ENCODE peak calls at places on chromosomes 2 and 18, in eight cellular contexts. One of them, this sample, is unnamed.
A peak's percentile ranks its signal among the peaks of the same experiment; 100 is the strongest.

GRCh38 chr2:36277876-36278523 is 77.6 kb upstream of the CRIM1 start:
- DNase-seq in mammary epithelial cell: peak; percentile 77
- DNase-seq in fibroblast of lung: peak; percentile 66
- DNase-seq in right lobe of liver: no peak
- DNase-seq in PC-9: no peak
- DNase-seq in A549: no peak
- DNase-seq in ascending aorta: no peak
- DNase-seq in body of pancreas: no peak
- DNase-seq in this sample: no peak

GRCh38 chr2:28373854-28374253 is 18.8 kb upstream of the FOSL2 start:
- DNase-seq in mammary epithelial cell: no peak
- DNase-seq in fibroblast of lung: no peak
- DNase-seq in right lobe of liver: no peak
- DNase-seq in PC-9: no peak
- DNase-seq in A549: no peak
- DNase-seq in ascending aorta: no peak
- DNase-seq in body of pancreas: no peak
- DNase-seq in this sample: no peak

GRCh38 chr18:555705-556402 is 24.3 kb upstream of the CETN1 start:
- DNase-seq in mammary epithelial cell: no peak
- DNase-seq in fibroblast of lung: no peak
- DNase-seq in right lobe of liver: no peak
- DNase-seq in PC-9: no peak
- DNase-seq in A549: no peak
- DNase-seq in ascending aorta: no peak
- DNase-seq in body of pancreas: no peak
- DNase-seq in this sample: no peak

GRCh38 chr18:61860302-61860701 is 32.5 kb downstream of the RNF152 start:
- DNase-seq in mammary epithelial cell: no peak
- DNase-seq in fibroblast of lung: no peak
- DNase-seq in right lobe of liver: no peak
- DNase-seq in PC-9: no peak
- DNase-seq in A549: no peak
- DNase-seq in ascending aorta: no peak
- DNase-seq in body of pancreas: no peak
- DNase-seq in this sample: no peak

GRCh38 chr2:230907361-230908093 is 17.5 kb downstream of the GPR55 start:
- DNase-seq in mammary epithelial cell: no peak
- DNase-seq in fibroblast of lung: no peak
- DNase-seq in right lobe of liver: no peak
- DNase-seq in PC-9: no peak
- DNase-seq in A549: no peak
- DNase-seq in ascending aorta: peak; percentile 37
- DNase-seq in body of pancreas: no peak
- DNase-seq in this sample: peak; percentile 41

GRCh38 chr18:36419913-36420531 is 122.5 kb downstream of the FHOD3 start:
- DNase-seq in mammary epithelial cell: peak; percentile 84
- DNase-seq in fibroblast of lung: peak; percentile 57
- DNase-seq in right lobe of liver: no peak
- DNase-seq in PC-9: peak; percentile 13
- DNase-seq in A549: peak; percentile 39
- DNase-seq in ascending aorta: no peak
- DNase-seq in body of pancreas: no peak
- DNase-seq in this sample: no peak

GRCh38 chr2:219626540-219626939 is 890 bp upstream of the SLC4A3 start:
- DNase-seq in mammary epithelial cell: no peak
- DNase-seq in fibroblast of lung: no peak
- DNase-seq in right lobe of liver: no peak
- DNase-seq in PC-9: no peak
- DNase-seq in A549: no peak
- DNase-seq in ascending aorta: no peak
- DNase-seq in body of pancreas: no peak
- DNase-seq in this sample: no peak

GRCh38 chr2:15788458-15789229 is 151.7 kb upstream of the MYCN start:
- DNase-seq in mammary epithelial cell: no peak
- DNase-seq in fibroblast of lung: no peak
- DNase-seq in right lobe of liver: no peak
- DNase-seq in PC-9: no peak
- DNase-seq in A549: no peak
- DNase-seq in ascending aorta: no peak
- DNase-seq in body of pancreas: no peak
- DNase-seq in this sample: no peak

GRCh38 chr2:47223980-47224379 is 68.9 kb upstream of the STPG4 start:
- DNase-seq in mammary epithelial cell: no peak
- DNase-seq in fibroblast of lung: peak; percentile 72
- DNase-seq in right lobe of liver: no peak
- DNase-seq in PC-9: no peak
- DNase-seq in A549: no peak
- DNase-seq in ascending aorta: no peak
- DNase-seq in body of pancreas: no peak
- DNase-seq in this sample: no peak

GRCh38 chr2:158464426-158465281 is 7.9 kb downstream of the PKP4 start:
- DNase-seq in mammary epithelial cell: no peak
- DNase-seq in fibroblast of lung: peak; percentile 26
- DNase-seq in right lobe of liver: no peak
- DNase-seq in PC-9: no peak
- DNase-seq in A549: peak; percentile 29
- DNase-seq in ascending aorta: no peak
- DNase-seq in body of pancreas: no peak
- DNase-seq in this sample: no peak

GRCh38 chr2:188176626-188177025 is 115.0 kb upstream of the GULP1 start:
- DNase-seq in mammary epithelial cell: no peak
- DNase-seq in fibroblast of lung: no peak
- DNase-seq in right lobe of liver: no peak
- DNase-seq in PC-9: no peak
- DNase-seq in A549: no peak
- DNase-seq in ascending aorta: no peak
- DNase-seq in body of pancreas: no peak
- DNase-seq in this sample: no peak

GRCh38 chr2:30706534-30707303 is 100.5 kb downstream of the CAPN13 start:
- DNase-seq in mammary epithelial cell: peak; percentile 37
- DNase-seq in fibroblast of lung: peak; percentile 43
- DNase-seq in right lobe of liver: peak; percentile 63
- DNase-seq in PC-9: peak; percentile 65
- DNase-seq in A549: peak; percentile 76
- DNase-seq in ascending aorta: peak; percentile 88
- DNase-seq in body of pancreas: peak; percentile 72
- DNase-seq in this sample: peak; percentile 79

GRCh38 chr18:35424356-35424755 is 47.2 kb upstream of the ZNF396 start:
- DNase-seq in mammary epithelial cell: no peak
- DNase-seq in fibroblast of lung: no peak
- DNase-seq in right lobe of liver: no peak
- DNase-seq in PC-9: no peak
- DNase-seq in A549: no peak
- DNase-seq in ascending aorta: no peak
- DNase-seq in body of pancreas: no peak
- DNase-seq in this sample: no peak

GRCh38 chr18:10926565-10927194 is 222.7 kb downstream of the PIEZO2 start:
- DNase-seq in mammary epithelial cell: no peak
- DNase-seq in fibroblast of lung: peak; percentile 78
- DNase-seq in right lobe of liver: peak; percentile 43
- DNase-seq in PC-9: no peak
- DNase-seq in A549: no peak
- DNase-seq in ascending aorta: no peak
- DNase-seq in body of pancreas: no peak
- DNase-seq in this sample: no peak

GRCh38 chr2:48504647-48505327 is 25.2 kb upstream of the STON1 start:
- DNase-seq in mammary epithelial cell: no peak
- DNase-seq in fibroblast of lung: peak; percentile 70
- DNase-seq in right lobe of liver: no peak
- DNase-seq in PC-9: no peak
- DNase-seq in A549: peak; percentile 21
- DNase-seq in ascending aorta: no peak
- DNase-seq in body of pancreas: no peak
- DNase-seq in this sample: no peak

GRCh38 chr18:9806905-9807304 is 78.9 kb upstream of the TXNDC2 start:
- DNase-seq in mammary epithelial cell: no peak
- DNase-seq in fibroblast of lung: no peak
- DNase-seq in right lobe of liver: no peak
- DNase-seq in PC-9: no peak
- DNase-seq in A549: no peak
- DNase-seq in ascending aorta: no peak
- DNase-seq in body of pancreas: no peak
- DNase-seq in this sample: no peak
- H3K27ac ChIP-seq in mammary epithelial cell: no peak overlapping the region
- H3K27ac ChIP-seq in fibroblast of lung: no peak overlapping the region
- H3K27ac ChIP-seq in right lobe of liver: no peak overlapping the region
- H3K27ac ChIP-seq in PC-9: no peak overlapping the region
- H3K27ac ChIP-seq in A549: no peak overlapping the region
- H3K27ac ChIP-seq in ascending aorta: peak overlapping the region; percentile 75
- H3K27ac ChIP-seq in body of pancreas: no peak overlapping the region
- H3K27ac ChIP-seq in this sample: no peak overlapping the region

GRCh38 chr2:241671457-241672240 is 15.0 kb downstream of the DTYMK start:
- DNase-seq in mammary epithelial cell: no peak
- DNase-seq in fibroblast of lung: no peak
- DNase-seq in right lobe of liver: no peak
- DNase-seq in PC-9: no peak
- DNase-seq in A549: no peak
- DNase-seq in ascending aorta: no peak
- DNase-seq in body of pancreas: no peak
- DNase-seq in this sample: no peak

GRCh38 chr2:241668354-241668753 is 18.3 kb downstream of the DTYMK start:
- DNase-seq in mammary epithelial cell: no peak
- DNase-seq in fibroblast of lung: no peak
- DNase-seq in right lobe of liver: no peak
- DNase-seq in PC-9: no peak
- DNase-seq in A549: no peak
- DNase-seq in ascending aorta: no peak
- DNase-seq in body of pancreas: no peak
- DNase-seq in this sample: no peak

GRCh38 chr2:241668839-241669238 is 17.8 kb downstream of the DTYMK start:
- DNase-seq in mammary epithelial cell: no peak
- DNase-seq in fibroblast of lung: no peak
- DNase-seq in right lobe of liver: no peak
- DNase-seq in PC-9: no peak
- DNase-seq in A549: no peak
- DNase-seq in ascending aorta: no peak
- DNase-seq in body of pancreas: no peak
- DNase-seq in this sample: no peak

GRCh38 chr2:241672243-241673188 is 14.1 kb downstream of the DTYMK start:
- DNase-seq in mammary epithelial cell: peak; percentile 56
- DNase-seq in fibroblast of lung: no peak
- DNase-seq in right lobe of liver: no peak
- DNase-seq in PC-9: no peak
- DNase-seq in A549: no peak
- DNase-seq in ascending aorta: no peak
- DNase-seq in body of pancreas: no peak
- DNase-seq in this sample: no peak

DNA sequence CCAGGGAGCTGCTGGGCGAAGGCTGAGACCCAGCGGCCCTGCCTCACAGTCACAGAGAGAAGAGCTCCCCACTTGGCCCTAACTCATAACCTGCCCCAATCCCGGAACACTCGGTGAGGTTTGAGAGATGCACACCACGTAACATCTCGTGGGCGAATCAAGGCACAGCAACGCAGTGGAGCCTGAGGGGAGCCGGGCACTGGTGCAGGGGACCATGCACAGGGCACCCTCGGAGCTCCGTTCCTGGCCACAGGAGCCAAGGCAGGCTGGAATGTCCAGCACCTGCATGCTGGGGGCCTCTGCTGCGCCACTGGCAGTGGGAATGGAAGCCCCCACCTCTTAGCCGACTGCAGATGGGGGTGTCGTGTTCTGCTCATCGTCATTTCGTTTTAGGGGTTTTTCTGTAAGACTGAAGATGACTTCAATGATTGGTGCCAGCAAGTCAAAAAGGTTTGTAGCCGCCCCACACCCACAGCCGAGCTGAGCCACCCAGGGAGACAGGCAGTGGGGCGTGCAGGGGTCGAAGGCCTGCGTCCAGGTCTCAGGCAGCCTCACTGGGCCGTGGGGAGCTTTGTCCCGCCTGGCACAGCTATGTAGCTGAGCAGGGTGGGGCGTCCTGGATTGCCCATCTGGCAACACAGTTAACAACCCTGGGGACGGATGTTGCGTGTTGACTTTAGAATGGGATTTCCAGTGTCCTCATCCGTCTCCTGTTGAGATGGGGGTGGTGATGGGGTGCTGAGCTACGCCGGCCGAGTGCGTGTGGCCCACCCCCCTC is 16.1 kb downstream of the DTYMK start:
- DNase-seq in mammary epithelial cell: no peak
- DNase-seq in fibroblast of lung: no peak
- DNase-seq in right lobe of liver: no peak
- DNase-seq in PC-9: no peak
- DNase-seq in A549: no peak
- DNase-seq in ascending aorta: no peak
- DNase-seq in body of pancreas: no peak
- DNase-seq in this sample: no peak
- H3K4me1 ChIP-seq in mammary epithelial cell: peaks cover 3% of the 10 kb centered on the region
- H3K4me1 ChIP-seq in fibroblast of lung: peaks cover 4% of the 10 kb centered on the region
- H3K4me1 ChIP-seq in right lobe of liver: no peaks in the 10 kb centered on the region
- H3K4me1 ChIP-seq in PC-9: no peaks in the 10 kb centered on the region
- H3K4me1 ChIP-seq in A549: no peaks in the 10 kb centered on the region
- H3K4me1 ChIP-seq in ascending aorta: no peaks in the 10 kb centered on the region
- H3K4me1 ChIP-seq in body of pancreas: no peaks in the 10 kb centered on the region
- H3K4me1 ChIP-seq in this sample: no peaks in the 10 kb centered on the region

GRCh38 chr2:10347559-10347941 is 44.8 kb downstream of the HPCAL1 start:
- DNase-seq in mammary epithelial cell: no peak
- DNase-seq in fibroblast of lung: no peak
- DNase-seq in right lobe of liver: peak; percentile 44
- DNase-seq in PC-9: no peak
- DNase-seq in A549: no peak
- DNase-seq in ascending aorta: no peak
- DNase-seq in body of pancreas: peak; percentile 70
- DNase-seq in this sample: peak; percentile 80

GRCh38 chr2:10345126-10345525 is 42.4 kb downstream of the HPCAL1 start:
- DNase-seq in mammary epithelial cell: no peak
- DNase-seq in fibroblast of lung: no peak
- DNase-seq in right lobe of liver: peak; percentile 5
- DNase-seq in PC-9: no peak
- DNase-seq in A549: no peak
- DNase-seq in ascending aorta: no peak
- DNase-seq in body of pancreas: no peak
- DNase-seq in this sample: no peak

GRCh38 chr2:10345813-10346212 is 43.1 kb downstream of the HPCAL1 start:
- DNase-seq in mammary epithelial cell: no peak
- DNase-seq in fibroblast of lung: no peak
- DNase-seq in right lobe of liver: peak; percentile 2
- DNase-seq in PC-9: no peak
- DNase-seq in A549: no peak
- DNase-seq in ascending aorta: no peak
- DNase-seq in body of pancreas: no peak
- DNase-seq in this sample: no peak

GRCh38 chr2:10344105-10345066 is 41.7 kb downstream of the HPCAL1 start:
- DNase-seq in mammary epithelial cell: no peak
- DNase-seq in fibroblast of lung: peak; percentile 36
- DNase-seq in right lobe of liver: no peak
- DNase-seq in PC-9: no peak
- DNase-seq in A549: no peak
- DNase-seq in ascending aorta: no peak
- DNase-seq in body of pancreas: no peak
- DNase-seq in this sample: no peak

GRCh38 chr2:10346929-10347558 is 44.3 kb downstream of the HPCAL1 start:
- DNase-seq in mammary epithelial cell: no peak
- DNase-seq in fibroblast of lung: peak; percentile 47
- DNase-seq in right lobe of liver: no peak
- DNase-seq in PC-9: no peak
- DNase-seq in A549: no peak
- DNase-seq in ascending aorta: no peak
- DNase-seq in body of pancreas: no peak
- DNase-seq in this sample: no peak
- TF ChIP-seq CTCF in mammary epithelial cell: no peak
- TF ChIP-seq CTCF in fibroblast of lung: no peak
- TF ChIP-seq CTCF in right lobe of liver: no peak
- TF ChIP-seq CTCF in PC-9: no peak
- TF ChIP-seq CTCF in A549: no peak
- TF ChIP-seq CTCF in ascending aorta: no peak
- TF ChIP-seq CTCF in body of pancreas: no peak
- TF ChIP-seq CTCF in this sample: no peak

GRCh38 chr2:64213607-64214275 is 69.5 kb upstream of the PELI1 start:
- DNase-seq in mammary epithelial cell: no peak
- DNase-seq in fibroblast of lung: no peak
- DNase-seq in right lobe of liver: no peak
- DNase-seq in PC-9: no peak
- DNase-seq in A549: no peak
- DNase-seq in ascending aorta: no peak
- DNase-seq in body of pancreas: no peak
- DNase-seq in this sample: no peak
- H3K27ac ChIP-seq in mammary epithelial cell: peak overlapping the region; percentile 67
- H3K27ac ChIP-seq in fibroblast of lung: no peak overlapping the region
- H3K27ac ChIP-seq in right lobe of liver: no peak overlapping the region
- H3K27ac ChIP-seq in PC-9: no peak overlapping the region
- H3K27ac ChIP-seq in A549: no peak overlapping the region
- H3K27ac ChIP-seq in ascending aorta: peak overlapping the region; percentile 46
- H3K27ac ChIP-seq in body of pancreas: peak overlapping the region; percentile 31
- H3K27ac ChIP-seq in this sample: peak overlapping the region; percentile 52